ENCODE peak calls at places on chromosomes 4 and X, in ten cellular contexts. O is mucosa of gallbladder; H is activated CD4-positive, alpha-beta T cell treated with anti-CD3 and anti-CD28 coated beads, Interleukin-2, amount 50 U/mL, for 4 hours; F is NCI-H1092 treated with DMSO at 0.1 percent for 48 hours; Z is globus pallidus; W is T-helper 9 cell; S is A549; Y is activated T-helper 1 cell treated with anti-CD3 and anti-CD28 coated beads, Interleukin-2, amount 50 U/mL, for 16 hours; I is AG04450; E is sciatic nerve. R is an unnamed sample.
A peak's percentile ranks its signal among the peaks of the same experiment; 100 is the strongest.

GRCh38 chr4:126106658-126107057 is 791.9 kb downstream of the FAT4 start:
- DNase-seq in O (no peak), H (no peak), F (no peak), Z (no peak), W (no peak), S (no peak), Y (no peak), I (no peak), E (no peak), R (peak; percentile 2)

GRCh38 chrX:53018627-53019026 is 30.0 kb upstream of the GPR173 start:
- DNase-seq in O (no peak), H (no peak), F (peak; percentile 1), Z (no peak), W (no peak), S (no peak), Y (no peak), I (no peak), E (no peak), R (no peak)

GRCh38 chrX:41889317-41890025 is 33.9 kb downstream of the CASK start:
- DNase-seq in O (no peak), H (no peak), F (no peak), Z (no peak), W (no peak), S (peak; percentile 6), Y (no peak), I (no peak), E (no peak), R (peak; percentile 61)

GRCh38 chrX:37468111-37468739 is 103.2 kb upstream of the LANCL3 start:
- DNase-seq in O (no peak), H (no peak), F (no peak), Z (no peak), W (no peak), S (no peak), Y (no peak), I (no peak), E (no peak), R (peak; percentile 13)

GRCh38 chr4:88719381-88719780 is 21.8 kb upstream of the NAP1L5 start:
- DNase-seq in O (no peak), H (no peak), F (no peak), Z (no peak), W (no peak), S (no peak), Y (no peak), I (no peak), E (no peak), R (no peak)

GRCh38 chr4:87981505-87981904 is 6.0 kb downstream of the SPP1 start:
- DNase-seq in O (no peak), H (no peak), F (no peak), Z (no peak), W (no peak), S (no peak), Y (no peak), I (no peak), E (no peak), R (no peak)

GRCh38 chr4:123399638-123400358 is 3.2 kb downstream of the SPRY1 start:
- DNase-seq in O (no peak), H (no peak), F (peak; percentile 49), Z (peak; percentile 25), W (no peak), S (no peak), Y (no peak), I (no peak), E (no peak), R (peak; percentile 35)

GRCh38 chrX:42119076-42119475 is 195.7 kb upstream of the CASK start:
- DNase-seq in O (no peak), H (no peak), F (peak; percentile 24), Z (no peak), W (no peak), S (peak; percentile 25), Y (no peak), I (no peak), E (no peak), R (peak; percentile 94)

GRCh38 chr4:40316333-40316781 is 18.8 kb upstream of the CHRNA9 start:
- DNase-seq in O (no peak), H (no peak), F (no peak), Z (no peak), W (no peak), S (no peak), Y (no peak), I (peak; percentile 67), E (no peak), R (peak; percentile 90)

GRCh38 chr4:170674176-170674575 is 584.4 kb upstream of the AADAT start:
- DNase-seq in O (no peak), H (no peak), F (no peak), Z (no peak), W (no peak), S (no peak), Y (no peak), I (no peak), E (no peak), R (peak; percentile 14)

GRCh38 chr4:75254745-75255144 is 259.5 kb downstream of the RCHY1 start:
- DNase-seq in O (no peak), H (no peak), F (no peak), Z (no peak), W (no peak), S (no peak), Y (no peak), I (no peak), E (no peak), R (no peak)

GRCh38 chr4:40749717-40750460 is at the start of gene NSUN7:
- DNase-seq in O (peak; percentile 54), H (no peak), F (peak; percentile 84), Z (no peak), W (no peak), S (peak; percentile 20), Y (no peak), I (no peak), E (peak; percentile 59), R (peak; percentile 64)

GRCh38 chr4:90943311-90943710 is 816.1 kb downstream of the CCSER1 start:
- DNase-seq in O (no peak), H (no peak), F (no peak), Z (no peak), W (no peak), S (no peak), Y (no peak), I (no peak), E (no peak), R (peak; percentile 71)